ENCODE peak calls at places on chromosomes 5 and 9, in ten cellular contexts. I is pancreas, P is SJSA1, H is aorta, W is osteoblast, Z is psoas muscle, R is A549, D is Peyer's patch, V is heart left ventricle, U is sigmoid colon. C is an unnamed sample. For H3K4me1, the result is how much of the 10 kb centered on the place peaks cover.

GRCh38 chr5:128099944-128100343 is 16.4 kb downstream of the SLC12A2 start:
- DNase-seq in I (no peak), P (peak), H (no peak), W (no peak), Z (no peak), R (no peak), D (no peak), V (no peak), U (no peak), C (no peak)

GRCh38 chr5:147305147-147305546 is 70.3 kb downstream of the STK32A start:
- DNase-seq in I (no peak), P (no peak), H (no peak), W (no peak), Z (no peak), R (no peak), D (no peak), V (no peak), U (no peak), C (no peak)

GRCh38 chr5:171321447-171321846 is 12.4 kb downstream of the TLX3 start:
- DNase-seq in I (no peak), P (no peak), H (no peak), W (no peak), Z (no peak), R (no peak), D (no peak), V (no peak), U (no peak), C (no peak)

GRCh38 chr5:91381774-91382492 is 1.2 kb downstream of the ARRDC3 start:
- DNase-seq in I (peak), P (peak), H (peak), W (peak), Z (peak), R (peak), D (peak), V (peak), U (peak), C (peak)

GRCh38 chr5:169873642-169874041 is 106.7 kb downstream of the INSYN2B start:
- DNase-seq in I (no peak), P (no peak), H (no peak), W (peak), Z (peak), R (no peak), D (no peak), V (no peak), U (peak), C (no peak)

GRCh38 chr9:108780949-108781734 is 74.6 kb downstream of the ACTL7B start:
- DNase-seq in I (no peak), P (no peak), H (no peak), W (no peak), Z (no peak), R (no peak), D (peak), V (no peak), U (no peak), C (no peak)

GRCh38 chr5:154410786-154411185 is 35.0 kb upstream of the SAP30L start:
- DNase-seq in I (no peak), P (no peak), H (no peak), W (no peak), Z (no peak), R (no peak), D (peak), V (no peak), U (no peak), C (no peak)

GRCh38 chr5:76489877-76490688 is 87.0 kb downstream of the IQGAP2 start:
- DNase-seq in I (no peak), P (no peak), H (no peak), W (no peak), Z (no peak), R (no peak), D (no peak), V (no peak), U (no peak), C (no peak)

GRCh38 chr5:16896767-16897166 is 39.3 kb downstream of the MYO10 start:
- DNase-seq in I (no peak), P (no peak), H (no peak), W (no peak), Z (no peak), R (no peak), D (no peak), V (no peak), U (no peak), C (no peak)

GRCh38 chr5:179733764-179734126 is 1.1 kb downstream of the MAML1 start:
- DNase-seq in I (no peak), P (peak), H (no peak), W (peak), Z (no peak), R (no peak), D (no peak), V (no peak), U (no peak), C (no peak)

GRCh38 chr5:138272681-138273080 is 1.7 kb downstream of the GFRA3 start:
- DNase-seq in I (no peak), P (no peak), H (no peak), W (no peak), Z (no peak), R (no peak), D (no peak), V (no peak), U (no peak), C (no peak)

GRCh38 chr5:117547192-117547591 is 972.6 kb upstream of the SEMA6A start:
- DNase-seq in I (no peak), P (no peak), H (no peak), W (no peak), Z (no peak), R (no peak), D (no peak), V (no peak), U (no peak), C (no peak)

GRCh38 chr5:1007221-1007680 is 1.4 kb upstream of the NKD2 start:
- DNase-seq in I (peak), P (no peak), H (peak), W (peak), Z (no peak), R (no peak), D (peak), V (peak), U (peak), C (no peak)

GRCh38 chr5:129003232-129003631 is 37.9 kb downstream of the SLC27A6 start:
- DNase-seq in I (no peak), P (no peak), H (no peak), W (no peak), Z (no peak), R (no peak), D (no peak), V (no peak), U (no peak), C (no peak)

GRCh38 chr9:104774831-104775573 is 11.1 kb downstream of the NIPSNAP3B start:
- DNase-seq in I (no peak), P (no peak), H (no peak), W (no peak), Z (no peak), R (no peak), D (no peak), V (no peak), U (no peak), C (no peak)

GRCh38 chr9:104772707-104773106 is 8.8 kb downstream of the NIPSNAP3B start:
- DNase-seq in I (no peak), P (no peak), H (no peak), W (no peak), Z (no peak), R (no peak), D (no peak), V (no peak), U (no peak), C (no peak)

GRCh38 chr9:104775574-104775936 is 11.6 kb downstream of the NIPSNAP3B start:
- DNase-seq in I (no peak), P (no peak), H (no peak), W (no peak), Z (no peak), R (no peak), D (no peak), V (no peak), U (no peak), C (no peak)

GRCh38 chr9:104774132-104774531 is 10.2 kb downstream of the NIPSNAP3B start:
- DNase-seq in I (no peak), P (no peak), H (no peak), W (no peak), Z (no peak), R (no peak), D (no peak), V (no peak), U (no peak), C (no peak)

GRCh38 chr9:104773118-104773517 is 9.2 kb downstream of the NIPSNAP3B start:
- DNase-seq in I (no peak), P (no peak), H (no peak), W (no peak), Z (no peak), R (no peak), D (no peak), V (no peak), U (no peak), C (no peak)
- H3K4me1 ChIP-seq in I (under half), P (under half), H (under half), W (under half), Z (half or more), R (under half), D (under half), V (under half), U (under half), C (under half)

GRCh38 chr5:52769061-52769460 is 18.7 kb upstream of the ITGA1 start:
- DNase-seq in I (no peak), P (no peak), H (no peak), W (no peak), Z (no peak), R (no peak), D (no peak), V (no peak), U (no peak), C (no peak)
- H3K4me1 ChIP-seq in I (under half), P (under half), H (under half), W (under half), Z (under half), R (under half), D (under half), V (under half), U (under half), C (under half)

GRCh38 chr9:131254107-131254491 is 22.2 kb downstream of the FAM78A start:
- DNase-seq in I (no peak), P (no peak), H (no peak), W (peak), Z (peak), R (no peak), D (peak), V (peak), U (no peak), C (no peak)
- H3K4me1 ChIP-seq in I (under half), P (under half), H (under half), W (under half), Z (under half), R (under half), D (under half), V (half or more), U (under half), C (half or more)

GRCh38 chr9:20220286-20220685 is 402.0 kb downstream of the MLLT3 start:
- DNase-seq in I (no peak), P (peak), H (no peak), W (no peak), Z (no peak), R (no peak), D (no peak), V (no peak), U (no peak), C (no peak)
- H3K4me1 ChIP-seq in I (under half), P (under half), H (under half), W (under half), Z (under half), R (under half), D (under half), V (under half), U (under half), C (under half)

DNA sequence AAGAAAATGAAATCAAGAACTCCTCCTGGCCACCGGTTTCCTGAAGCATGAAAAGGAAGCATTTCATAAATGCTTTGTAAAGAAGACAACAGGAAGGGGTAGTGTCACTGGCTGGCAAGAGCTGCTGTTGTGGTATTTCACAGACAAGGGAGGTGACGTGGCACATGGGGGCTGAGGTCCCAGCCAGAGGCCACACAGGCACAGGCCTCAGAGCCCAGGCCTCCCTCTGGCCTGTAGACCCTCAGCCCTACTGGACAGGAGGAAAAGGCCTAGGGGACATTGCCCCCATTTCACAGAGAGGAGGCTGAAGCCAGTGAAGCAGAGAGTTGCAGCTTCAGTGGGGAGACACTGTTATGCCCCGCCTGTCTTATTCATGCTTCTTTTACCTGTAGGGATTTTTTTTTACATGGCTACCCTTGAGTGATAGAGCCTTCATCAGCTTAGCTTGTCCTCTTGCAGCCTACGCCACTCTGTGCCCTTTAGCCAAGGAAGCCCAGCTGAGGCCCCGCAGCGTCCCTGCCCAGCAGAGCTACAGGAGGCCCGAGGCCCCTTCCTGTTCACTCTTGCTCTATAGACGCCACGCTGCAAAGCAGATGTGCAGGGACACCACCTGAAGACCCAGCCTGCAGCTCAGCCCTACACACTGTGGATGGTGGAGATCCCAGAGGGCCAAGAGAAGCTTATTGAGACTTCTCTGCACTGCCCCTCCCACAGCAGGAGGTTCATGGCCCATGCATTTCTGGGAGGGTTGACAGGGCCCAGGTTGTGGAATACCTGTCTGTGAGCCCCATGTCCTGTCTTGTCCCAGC is 33.8 kb downstream of the IRF1 start:
- DNase-seq in I (no peak), P (peak), H (peak), W (no peak), Z (peak), R (no peak), D (peak), V (peak), U (no peak), C (peak)
- H3K4me1 ChIP-seq in I (under half), P (half or more), H (under half), W (under half), Z (under half), R (under half), D (half or more), V (half or more), U (under half), C (half or more)

DNA sequence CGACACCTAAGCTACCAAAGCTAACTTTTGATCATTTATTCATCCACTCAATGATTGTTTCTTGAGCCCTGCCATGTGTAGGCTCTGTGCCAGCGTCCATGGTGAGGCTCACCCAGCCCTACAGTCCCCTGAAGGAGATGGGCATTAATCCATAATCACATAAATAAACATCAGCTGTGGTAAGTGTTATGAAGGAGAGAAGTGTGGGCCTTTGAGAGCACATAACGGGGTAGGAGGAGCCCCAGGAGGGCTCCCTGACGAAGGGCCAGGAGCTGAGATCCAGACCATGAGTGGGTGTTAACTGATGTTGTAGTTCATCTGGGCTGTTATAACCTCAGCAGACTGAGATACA is 53.9 kb upstream of the AFAP1L1 start:
- DNase-seq in I (no peak), P (no peak), H (no peak), W (no peak), Z (no peak), R (no peak), D (no peak), V (no peak), U (no peak), C (no peak)
- H3K4me1 ChIP-seq in I (under half), P (under half), H (under half), W (under half), Z (under half), R (under half), D (under half), V (half or more), U (under half), C (under half)

GRCh38 chr9:82894961-82895902 is 167.7 kb downstream of the RASEF start:
- DNase-seq in I (no peak), P (no peak), H (no peak), W (no peak), Z (no peak), R (no peak), D (no peak), V (no peak), U (no peak), C (no peak)
- H3K4me1 ChIP-seq in I (under half), P (under half), H (under half), W (under half), Z (under half), R (under half), D (under half), V (under half), U (under half), C (under half)

DNA sequence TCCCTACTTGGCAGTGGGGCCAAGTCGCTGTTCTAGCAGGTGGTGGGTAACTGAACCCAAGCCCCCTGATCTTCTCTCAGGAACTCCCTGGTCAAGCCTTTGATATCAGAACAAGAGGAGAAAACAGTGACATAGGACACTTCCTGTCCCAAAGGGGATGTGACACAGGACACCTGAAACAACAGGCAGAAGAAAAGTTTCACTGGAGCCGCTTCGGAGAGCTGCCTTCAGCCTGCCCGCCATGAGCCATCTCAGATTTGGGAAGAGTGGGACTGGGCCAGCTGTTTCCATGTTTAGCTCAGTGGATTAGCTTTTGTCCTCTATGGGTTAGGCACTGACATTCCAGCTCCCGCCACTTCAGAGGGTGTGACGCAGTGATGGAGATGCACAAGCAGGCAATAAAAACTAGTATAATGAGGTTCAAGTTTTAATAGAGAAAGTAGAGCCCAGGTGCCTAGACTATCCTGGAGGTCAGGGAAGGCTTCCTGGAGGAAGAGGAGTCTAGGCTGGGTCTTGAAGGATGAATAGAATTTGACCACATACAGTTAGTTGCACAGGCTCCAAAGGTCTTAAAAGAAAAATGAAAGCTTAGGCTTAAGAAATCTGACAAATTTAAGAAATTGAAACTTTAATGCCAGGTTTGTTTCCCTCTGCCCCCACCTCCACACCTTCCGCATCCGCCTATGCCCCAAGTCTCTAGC is 104.1 kb upstream of the SPRY4 start:
- DNase-seq in I (no peak), P (no peak), H (no peak), W (no peak), Z (no peak), R (no peak), D (no peak), V (no peak), U (no peak), C (no peak)
- H3K4me1 ChIP-seq in I (under half), P (half or more), H (under half), W (under half), Z (under half), R (under half), D (under half), V (half or more), U (under half), C (under half)

GRCh38 chr5:172701336-172702061 is 60.4 kb downstream of the NEURL1B start:
- DNase-seq in I (no peak), P (no peak), H (peak), W (peak), Z (peak), R (no peak), D (no peak), V (peak), U (peak), C (no peak)

GRCh38 chr5:172699999-172700685 is 59.1 kb downstream of the NEURL1B start:
- DNase-seq in I (no peak), P (no peak), H (peak), W (peak), Z (peak), R (no peak), D (no peak), V (peak), U (peak), C (no peak)

GRCh38 chr5:172699423-172699822 is 58.4 kb downstream of the NEURL1B start:
- DNase-seq in I (no peak), P (no peak), H (peak), W (no peak), Z (peak), R (no peak), D (no peak), V (peak), U (no peak), C (no peak)

GRCh38 chr5:172703952-172704351 is 62.9 kb downstream of the NEURL1B start:
- DNase-seq in I (no peak), P (no peak), H (no peak), W (no peak), Z (no peak), R (no peak), D (no peak), V (no peak), U (no peak), C (no peak)

DNA sequence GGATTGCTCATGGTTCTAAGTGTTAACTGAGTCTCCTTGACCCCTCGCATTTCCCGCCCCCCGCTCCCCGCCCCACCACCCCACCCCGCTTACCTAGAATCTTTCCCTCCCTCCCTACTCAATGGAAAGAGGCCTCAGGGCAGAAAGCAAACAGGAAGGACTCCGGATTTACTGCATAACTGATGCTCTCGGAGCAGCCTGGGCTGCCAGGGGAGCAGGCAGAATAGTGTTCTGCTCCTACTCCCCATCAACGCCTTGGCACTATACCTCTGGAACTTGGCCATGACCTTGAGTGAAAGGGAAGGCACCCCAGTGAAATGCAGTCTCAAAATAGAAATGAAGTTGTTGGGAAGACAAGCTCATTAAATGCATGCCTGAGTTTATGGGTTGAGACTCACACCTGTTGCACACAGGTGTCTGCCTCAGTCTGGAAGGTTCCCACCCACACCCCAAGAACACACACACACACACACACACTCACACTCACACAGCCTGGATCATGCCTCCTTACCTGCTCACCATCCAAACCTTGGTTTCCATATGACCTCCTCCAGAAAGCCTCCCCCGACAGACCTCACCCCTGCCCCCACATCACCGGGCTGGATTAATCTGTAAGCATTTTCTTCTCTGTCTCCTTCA is 59.7 kb downstream of the NEURL1B start:
- DNase-seq in I (no peak), P (no peak), H (peak), W (peak), Z (peak), R (no peak), D (no peak), V (peak), U (no peak), C (no peak)
- H3K4me1 ChIP-seq in I (under half), P (under half), H (under half), W (under half), Z (under half), R (under half), D (under half), V (under half), U (under half), C (under half)

DNA sequence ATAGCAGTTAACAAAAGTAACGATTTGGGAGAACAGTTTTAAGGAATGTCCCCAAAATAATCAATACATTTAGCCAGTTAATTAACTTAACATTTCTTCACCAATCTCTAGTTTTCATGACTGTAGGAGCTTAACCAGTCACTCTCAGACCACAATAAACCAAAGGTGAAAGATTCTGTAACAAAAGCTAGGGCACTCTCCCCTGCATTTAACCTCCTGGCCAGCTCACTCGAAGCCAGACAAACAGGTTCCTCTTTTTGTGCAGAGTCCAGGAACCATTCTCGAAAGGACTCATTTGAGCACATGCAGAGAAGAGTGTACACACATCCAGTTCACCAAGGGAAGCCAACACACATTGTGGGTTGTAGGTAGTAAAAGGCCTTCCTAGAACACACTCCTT is 6.5 kb downstream of the IL7R start:
- DNase-seq in I (no peak), P (no peak), H (no peak), W (no peak), Z (no peak), R (no peak), D (no peak), V (no peak), U (no peak), C (no peak)
- H3K4me1 ChIP-seq in I (under half), P (under half), H (under half), W (under half), Z (under half), R (under half), D (under half), V (under half), U (under half), C (under half)

C was measured in naive thymus-derived CD4-positive, alpha-beta T cell.